ENCODE peak calls at places on chromosomes 3 and 15, in six cellular contexts. One of them, this sample, is unnamed.

GRCh38 chr15:75823860-75824613 is 19.2 kb upstream of the UBE2Q2 start:
- DNase-seq in GM04504: no peak
- DNase-seq in NCI-H2171 treated with DMSO at 0.1 percent for 48 hours: no peak
- DNase-seq in nephron progenitor cell: no peak
- DNase-seq in activated CD4-positive, alpha-beta T cell treated with anti-CD3 and anti-CD28 coated beads for 48 hours: no peak
- DNase-seq in WTC11: peak; percentile 68
- DNase-seq in this sample: no peak

GRCh38 chr15:39459538-39459937 is 121.3 kb upstream of the THBS1 start:
- DNase-seq in nephron progenitor cell: no peak
- DNase-seq in activated CD4-positive, alpha-beta T cell treated with anti-CD3 and anti-CD28 coated beads for 48 hours: no peak
- DNase-seq in GM04504: no peak
- DNase-seq in WTC11: no peak
- DNase-seq in NCI-H2171 treated with DMSO at 0.1 percent for 48 hours: no peak
- DNase-seq in this sample: no peak

GRCh38 chr3:126749931-126750759 is 46.1 kb downstream of the CHCHD6 start:
- DNase-seq in NCI-H2171 treated with DMSO at 0.1 percent for 48 hours: no peak
- DNase-seq in GM04504: no peak
- DNase-seq in activated CD4-positive, alpha-beta T cell treated with anti-CD3 and anti-CD28 coated beads for 48 hours: no peak
- DNase-seq in nephron progenitor cell: peak; percentile 19
- DNase-seq in WTC11: no peak
- DNase-seq in this sample: peak; percentile 26

GRCh38 chr3:62312201-62312600 is 61.1 kb downstream of the FEZF2 start:
- DNase-seq in nephron progenitor cell: no peak
- DNase-seq in WTC11: no peak
- DNase-seq in GM04504: no peak
- DNase-seq in activated CD4-positive, alpha-beta T cell treated with anti-CD3 and anti-CD28 coated beads for 48 hours: no peak
- DNase-seq in NCI-H2171 treated with DMSO at 0.1 percent for 48 hours: no peak
- DNase-seq in this sample: no peak

GRCh38 chr3:102063572-102063971 is 214.3 kb downstream of the NFKBIZ start:
- DNase-seq in nephron progenitor cell: no peak
- DNase-seq in NCI-H2171 treated with DMSO at 0.1 percent for 48 hours: no peak
- DNase-seq in GM04504: no peak
- DNase-seq in WTC11: no peak
- DNase-seq in activated CD4-positive, alpha-beta T cell treated with anti-CD3 and anti-CD28 coated beads for 48 hours: no peak
- DNase-seq in this sample: no peak

GRCh38 chr15:92520914-92521623 is 127.4 kb downstream of the ST8SIA2 start:
- DNase-seq in WTC11: no peak
- DNase-seq in activated CD4-positive, alpha-beta T cell treated with anti-CD3 and anti-CD28 coated beads for 48 hours: no peak
- DNase-seq in GM04504: no peak
- DNase-seq in NCI-H2171 treated with DMSO at 0.1 percent for 48 hours: no peak
- DNase-seq in nephron progenitor cell: no peak
- DNase-seq in this sample: no peak

GRCh38 chr3:183817639-183818038 is 7.7 kb downstream of the MAP6D1 start:
- DNase-seq in nephron progenitor cell: no peak
- DNase-seq in activated CD4-positive, alpha-beta T cell treated with anti-CD3 and anti-CD28 coated beads for 48 hours: no peak
- DNase-seq in WTC11: no peak
- DNase-seq in GM04504: no peak
- DNase-seq in NCI-H2171 treated with DMSO at 0.1 percent for 48 hours: no peak
- DNase-seq in this sample: no peak

GRCh38 chr3:48685603-48686511 is at the start of gene NCKIPSD:
- DNase-seq in activated CD4-positive, alpha-beta T cell treated with anti-CD3 and anti-CD28 coated beads for 48 hours: peak; percentile 94
- DNase-seq in NCI-H2171 treated with DMSO at 0.1 percent for 48 hours: peak; percentile 65
- DNase-seq in GM04504: peak; percentile 54
- DNase-seq in nephron progenitor cell: peak; percentile 96
- DNase-seq in WTC11: peak; percentile 91
- DNase-seq in this sample: peak; percentile 88

GRCh38 chr3:125460233-125460632 is 59.8 kb downstream of the SNX4 start:
- DNase-seq in nephron progenitor cell: no peak
- DNase-seq in activated CD4-positive, alpha-beta T cell treated with anti-CD3 and anti-CD28 coated beads for 48 hours: no peak
- DNase-seq in NCI-H2171 treated with DMSO at 0.1 percent for 48 hours: no peak
- DNase-seq in GM04504: no peak
- DNase-seq in WTC11: no peak
- DNase-seq in this sample: no peak

This sample was measured in natural killer cell treated with Interleukin-12 subunit alpha and Interleukin-12 subunit beta and Interleukin-15 and Interleukin-18, amount 100 ng/mL, for 72 hours.